ENCODE peak calls at places on chromosomes 7 and 10, in six cellular contexts. A, P, D, J, Z and O are unnamed samples.

GRCh38 chr7:30900053-30900452 is 11.6 kb upstream of the AQP1 start:
- DNase-seq in J (no peak), D (no peak), P (no peak), A (no peak), Z (no peak), O (no peak)

GRCh38 chr7:107972075-107972482 is 30.9 kb downstream of the LAMB1 start:
- DNase-seq in P (peak), Z (no peak), J (no peak), A (no peak), D (no peak), O (no peak)

GRCh38 chr10:31528834-31529233 is 209.8 kb downstream of the ZEB1 start:
- DNase-seq in J (no peak), Z (no peak), D (no peak), P (no peak), A (no peak), O (no peak)

GRCh38 chr7:156475666-156476065 is 164.9 kb upstream of the RNF32 start:
- DNase-seq in P (peak), Z (no peak), A (no peak), J (no peak), D (no peak), O (no peak)

GRCh38 chr7:132614428-132615076 is 38.3 kb upstream of the PLXNA4 start:
- DNase-seq in Z (no peak), P (no peak), J (peak), D (peak), A (peak), O (peak)

GRCh38 chr10:15346440-15347141 is 24.5 kb downstream of the FAM171A1 start:
- DNase-seq in A (no peak), D (no peak), Z (no peak), P (no peak), J (no peak), O (no peak)

GRCh38 chr7:156022483-156023459 is 210.5 kb upstream of the SHH start:
- DNase-seq in A (no peak), Z (no peak), D (no peak), J (no peak), P (no peak), O (no peak)

GRCh38 chr7:33841658-33842057 is 63.7 kb upstream of the BMPER start:
- DNase-seq in Z (no peak), D (no peak), A (no peak), J (no peak), P (peak), O (no peak)

GRCh38 chr10:132259674-132260073 is 48.1 kb downstream of the STK32C start:
- DNase-seq in J (no peak), A (no peak), P (no peak), D (no peak), Z (no peak), O (no peak)

GRCh38 chr7:155643804-155644177 is 670 bp upstream of the RBM33 start:
- DNase-seq in D (no peak), P (no peak), J (no peak), Z (peak), A (peak), O (no peak)

GRCh38 chr10:35409094-35409582 is 72.8 kb downstream of the CCNY start:
- DNase-seq in A (no peak), D (no peak), P (peak), J (no peak), Z (no peak), O (no peak)

GRCh38 chr10:117884088-117884487 is 162.7 kb downstream of the RAB11FIP2 start:
- DNase-seq in P (no peak), D (no peak), A (no peak), Z (no peak), J (no peak), O (no peak)